ENCODE peak calls at places on chromosomes 2 and 18, in nine cellular contexts. U is psoas muscle; V is A549; S is K562; Z is Peyer's patch; O is CD8-positive, alpha-beta T cell; F is IMR-90; P is heart left ventricle; N is CD4-positive, CD25-positive, alpha-beta regulatory T cell. K is an unnamed sample.

GRCh38 chr2:64945973-64946736 is 43.0 kb upstream of the SLC1A4 start:
- DNase-seq in U (peak; percentile 19), V (no peak), S (no peak), Z (peak; percentile 86), O (peak; percentile 36), F (peak; percentile 17), P (no peak), N (peak; percentile 14), K (no peak)

GRCh38 chr2:144140896-144141295 is 379.0 kb downstream of the ZEB2 start:
- DNase-seq in U (no peak), V (no peak), S (no peak), Z (no peak), O (no peak), F (peak; percentile 49), P (no peak), N (no peak), K (no peak)

GRCh38 chr2:72210470-72210869 is 62.8 kb upstream of the CYP26B1 start:
- DNase-seq in U (no peak), V (peak; percentile 43), S (peak; percentile 10), Z (no peak), O (no peak), F (no peak), P (no peak), N (no peak), K (no peak)

GRCh38 chr18:76259726-76260125 is 235.3 kb downstream of the ZNF516 start:
- DNase-seq in U (no peak), V (no peak), S (no peak), Z (no peak), O (no peak), F (no peak), P (no peak), N (no peak), K (no peak)

GRCh38 chr2:233354971-233355574 is 779 bp downstream of the DGKD start:
- DNase-seq in U (no peak), V (no peak), S (no peak), Z (peak; percentile 75), O (peak; percentile 25), F (no peak), P (peak; percentile 44), N (no peak), K (peak; percentile 30)

GRCh38 chr2:203722411-203722810 is 16.0 kb downstream of the CD28 start:
- DNase-seq in U (no peak), V (no peak), S (no peak), Z (no peak), O (no peak), F (peak; percentile 47), P (no peak), N (no peak), K (no peak)

GRCh38 chr2:32427672-32428622 is 71.1 kb downstream of the BIRC6 start:
- DNase-seq in U (no peak), V (no peak), S (peak; percentile 9), Z (no peak), O (no peak), F (no peak), P (no peak), N (no peak), K (peak; percentile 5)

GRCh38 chr18:75818336-75818735 is 390.8 kb upstream of the SMIM21 start:
- DNase-seq in U (no peak), V (no peak), S (no peak), Z (no peak), O (no peak), F (no peak), P (no peak), N (no peak), K (no peak)

GRCh38 chr2:86107031-86107430 is 996 bp downstream of the PTCD3 start:
- DNase-seq in U (no peak), V (no peak), S (no peak), Z (no peak), O (no peak), F (no peak), P (no peak), N (no peak), K (no peak)

GRCh38 chr2:32135409-32135808 is 30.3 kb upstream of the SLC30A6 start:
- DNase-seq in U (no peak), V (peak; percentile 92), S (peak; percentile 52), Z (peak; percentile 68), O (no peak), F (peak; percentile 80), P (no peak), N (no peak), K (peak; percentile 0)

GRCh38 chr2:228548230-228548629 is 366.7 kb upstream of the SPHKAP start:
- DNase-seq in U (no peak), V (no peak), S (no peak), Z (no peak), O (no peak), F (peak; percentile 41), P (no peak), N (no peak), K (no peak)

GRCh38 chr2:101872480-101872879 is 119.3 kb upstream of the IL1R2 start:
- DNase-seq in U (no peak), V (no peak), S (no peak), Z (no peak), O (no peak), F (no peak), P (no peak), N (no peak), K (no peak)

GRCh38 chr2:71940695-71941094 is 207.0 kb downstream of the CYP26B1 start:
- DNase-seq in U (no peak), V (no peak), S (no peak), Z (peak; percentile 72), O (no peak), F (no peak), P (peak; percentile 5), N (no peak), K (no peak)

GRCh38 chr2:233234264-233234663 is 17.2 kb upstream of the ATG16L1 start:
- DNase-seq in U (no peak), V (no peak), S (no peak), Z (no peak), O (no peak), F (no peak), P (no peak), N (no peak), K (no peak)

GRCh38 chr18:51122266-51123045 is 75.0 kb downstream of the MEX3C start:
- DNase-seq in U (no peak), V (no peak), S (no peak), Z (no peak), O (no peak), F (no peak), P (no peak), N (no peak), K (no peak)
- H3K9me3 ChIP-seq in U (no peaks in the 10 kb centered on the region), V (no peaks in the 10 kb centered on the region), S (no peaks in the 10 kb centered on the region), Z (no peaks in the 10 kb centered on the region), O (no peaks in the 10 kb centered on the region), F (no peaks in the 10 kb centered on the region), P (no peaks in the 10 kb centered on the region), N (no peaks in the 10 kb centered on the region), K (no peaks in the 10 kb centered on the region)

GRCh38 chr2:12861344-12861942 is 144.7 kb downstream of the TRIB2 start:
- DNase-seq in U (no peak), V (no peak), S (no peak), Z (no peak), O (no peak), F (peak; percentile 78), P (no peak), N (no peak), K (peak; percentile 56)

GRCh38 chr2:12856934-12857660 is 140.4 kb downstream of the TRIB2 start:
- DNase-seq in U (no peak), V (no peak), S (no peak), Z (no peak), O (peak; percentile 27), F (peak; percentile 75), P (no peak), N (no peak), K (no peak)

GRCh38 chr2:12857891-12858290 is 141.2 kb downstream of the TRIB2 start:
- DNase-seq in U (no peak), V (no peak), S (no peak), Z (no peak), O (no peak), F (no peak), P (no peak), N (no peak), K (no peak)

GRCh38 chr2:12855508-12855907 is 138.8 kb downstream of the TRIB2 start:
- DNase-seq in U (no peak), V (no peak), S (no peak), Z (no peak), O (no peak), F (no peak), P (no peak), N (no peak), K (no peak)

GRCh38 chr2:12858786-12859185 is 142.1 kb downstream of the TRIB2 start:
- DNase-seq in U (no peak), V (no peak), S (no peak), Z (no peak), O (no peak), F (no peak), P (no peak), N (no peak), K (no peak)
- H3K9me3 ChIP-seq in U (no peaks in the 10 kb centered on the region), V (peaks cover under 1% of the 10 kb centered on the region), S (peaks cover 2% of the 10 kb centered on the region), Z (no peaks in the 10 kb centered on the region), O (peaks cover 2% of the 10 kb centered on the region), F (peaks cover 5% of the 10 kb centered on the region), P (no peaks in the 10 kb centered on the region), N (peaks cover 3% of the 10 kb centered on the region), K (no peaks in the 10 kb centered on the region)

GRCh38 chr2:240526521-240526920 is 31.3 kb downstream of the ANKMY1 start:
- DNase-seq in U (no peak), V (no peak), S (no peak), Z (no peak), O (no peak), F (no peak), P (no peak), N (no peak), K (no peak)
- H3K9me3 ChIP-seq in U (no peaks in the 10 kb centered on the region), V (peaks cover 54% of the 10 kb centered on the region), S (peaks cover 18% of the 10 kb centered on the region), Z (peaks cover 6% of the 10 kb centered on the region), O (peaks cover 5% of the 10 kb centered on the region), F (peaks cover 21% of the 10 kb centered on the region), P (no peaks in the 10 kb centered on the region), N (peaks cover 8% of the 10 kb centered on the region), K (no peaks in the 10 kb centered on the region)

GRCh38 chr2:113000436-113000835 is 4.8 kb upstream of the IL36A start:
- DNase-seq in U (no peak), V (peak; percentile 10), S (no peak), Z (no peak), O (no peak), F (no peak), P (no peak), N (no peak), K (no peak)

GRCh38 chr2:112993831-112994230 is 11.4 kb upstream of the IL36A start:
- DNase-seq in U (no peak), V (no peak), S (no peak), Z (no peak), O (no peak), F (no peak), P (no peak), N (no peak), K (no peak)

GRCh38 chr2:112995346-112995920 is 9.8 kb upstream of the IL36A start:
- DNase-seq in U (no peak), V (no peak), S (no peak), Z (no peak), O (peak; percentile 23), F (no peak), P (no peak), N (no peak), K (no peak)

GRCh38 chr2:112994648-112995047 is 10.6 kb upstream of the IL36A start:
- DNase-seq in U (no peak), V (no peak), S (no peak), Z (no peak), O (no peak), F (no peak), P (no peak), N (no peak), K (no peak)

DNA sequence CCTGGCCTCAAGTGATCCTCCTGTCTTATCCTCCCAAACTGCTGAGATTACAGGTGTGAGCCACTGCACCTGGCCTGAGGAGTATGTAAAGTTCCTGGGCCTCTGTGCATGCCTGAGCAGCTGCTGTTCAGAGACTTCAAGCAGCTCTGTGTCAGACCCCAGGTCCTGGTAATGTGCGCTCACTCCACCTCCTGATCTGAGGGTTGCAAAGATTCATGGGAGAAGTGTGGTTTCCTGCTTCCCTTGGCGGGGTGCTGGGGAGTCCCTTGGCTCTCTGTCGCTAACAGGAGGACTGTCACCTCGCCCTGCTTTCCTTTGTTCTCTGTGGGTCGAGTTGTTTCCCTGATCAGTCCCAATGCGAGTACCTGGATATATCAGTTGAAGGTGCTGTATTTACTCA is 8.6 kb upstream of the IL36A start:
- DNase-seq in U (no peak), V (no peak), S (no peak), Z (peak; percentile 69), O (peak; percentile 71), F (no peak), P (no peak), N (peak; percentile 51), K (no peak)
- H3K9me3 ChIP-seq in U (peaks cover 15% of the 10 kb centered on the region), V (peaks cover 22% of the 10 kb centered on the region), S (peaks cover 10% of the 10 kb centered on the region), Z (no peaks in the 10 kb centered on the region), O (peaks cover 13% of the 10 kb centered on the region), F (peaks cover 3% of the 10 kb centered on the region), P (peaks cover 3% of the 10 kb centered on the region), N (peaks cover 30% of the 10 kb centered on the region), K (no peaks in the 10 kb centered on the region)

K was measured in cardiac muscle cell.